ENCODE peak calls at places on chromosomes 11 and 22, in nine cellular contexts. M, Z, I, E, S, N, Q, C and J are unnamed samples.
A peak's percentile ranks its signal among the peaks of the same experiment; 100 is the strongest.

GRCh38 chr11:131240421-131240820 is 130.0 kb upstream of the NTM start:
- DNase-seq in M (no peak), Z (no peak), I (no peak), E (no peak), S (no peak), N (no peak), Q (no peak), C (no peak), J (no peak)

GRCh38 chr11:43359432-43359818 is 705 bp downstream of the TTC17 start:
- DNase-seq in M (peak; percentile 35), Z (peak; percentile 39), I (peak; percentile 58), E (no peak), S (peak; percentile 61), N (no peak), Q (peak; percentile 26), C (no peak), J (no peak)

GRCh38 chr11:115333106-115333505 is 171.1 kb downstream of the CADM1 start:
- DNase-seq in M (no peak), Z (no peak), I (peak; percentile 39), E (no peak), S (peak; percentile 75), N (no peak), Q (no peak), C (no peak), J (no peak)

GRCh38 chr11:2325719-2326118 is 23.9 kb downstream of the TSPAN32 start:
- DNase-seq in M (no peak), Z (no peak), I (no peak), E (peak; percentile 59), S (no peak), N (no peak), Q (no peak), C (no peak), J (no peak)

GRCh38 chr22:38941488-38941987 is 15.9 kb upstream of the APOBEC3A start:
- DNase-seq in M (no peak), Z (peak; percentile 76), I (peak; percentile 75), E (peak; percentile 80), S (no peak), N (no peak), Q (peak; percentile 69), C (no peak), J (peak; percentile 25)

GRCh38 chr22:40326905-40327735 is 19.2 kb upstream of the ADSL start:
- DNase-seq in M (no peak), Z (no peak), I (peak; percentile 54), E (no peak), S (peak; percentile 78), N (no peak), Q (no peak), C (no peak), J (no peak)

GRCh38 chr11:130861902-130862552 is 54.3 kb downstream of the SNX19 start:
- DNase-seq in M (peak; percentile 89), Z (peak; percentile 76), I (peak; percentile 85), E (peak; percentile 93), S (peak; percentile 94), N (peak; percentile 59), Q (peak; percentile 74), C (peak; percentile 95), J (peak; percentile 95)

GRCh38 chr22:49765091-49765771 is 62.4 kb downstream of the BRD1 start:
- DNase-seq in M (no peak), Z (no peak), I (no peak), E (peak; percentile 63), S (no peak), N (no peak), Q (no peak), C (peak; percentile 54), J (peak; percentile 16)

GRCh38 chr11:116042125-116042524 is 537.9 kb upstream of the CADM1 start:
- DNase-seq in M (no peak), Z (no peak), I (no peak), E (no peak), S (no peak), N (no peak), Q (no peak), C (no peak), J (no peak)

GRCh38 chr11:120908521-120909181 is 115.3 kb upstream of the TBCEL start:
- DNase-seq in M (no peak), Z (no peak), I (peak; percentile 48), E (no peak), S (no peak), N (no peak), Q (no peak), C (no peak), J (no peak)

GRCh38 chr22:49617866-49618688 is 209.6 kb downstream of the BRD1 start:
- DNase-seq in M (no peak), Z (no peak), I (no peak), E (peak; percentile 52), S (peak; percentile 9), N (no peak), Q (no peak), C (peak; percentile 39), J (no peak)

GRCh38 chr11:116357769-116358544 is 414.8 kb downstream of the BUD13 start:
- DNase-seq in M (no peak), Z (no peak), I (peak; percentile 16), E (peak; percentile 76), S (peak; percentile 92), N (peak; percentile 69), Q (no peak), C (peak; percentile 47), J (no peak)

GRCh38 chr22:36940676-36941075 is 27.2 kb downstream of the CSF2RB start:
- DNase-seq in M (no peak), Z (peak; percentile 67), I (no peak), E (no peak), S (no peak), N (no peak), Q (no peak), C (no peak), J (no peak)

GRCh38 chr11:65420506-65421203 is 1.9 kb upstream of the NEAT1 start:
- DNase-seq in M (no peak), Z (no peak), I (peak; percentile 32), E (no peak), S (no peak), N (no peak), Q (no peak), C (peak; percentile 13), J (peak; percentile 21)

GRCh38 chr11:117915219-117915618 is 14.0 kb downstream of the TMPRSS13 start:
- DNase-seq in M (no peak), Z (no peak), I (no peak), E (no peak), S (no peak), N (no peak), Q (no peak), C (no peak), J (no peak)

GRCh38 chr11:75602916-75603315 is 40.9 kb downstream of the SERPINH1 start:
- DNase-seq in M (no peak), Z (no peak), I (peak; percentile 10), E (no peak), S (no peak), N (no peak), Q (no peak), C (no peak), J (no peak)